ENCODE peak calls at places on chromosome 10, in ten cellular contexts. Y, K, H, P, F, W, D, T, C and L are unnamed samples.

GRCh38 chr10:124654686-124655085 is 89.5 kb downstream of the FAM53B start:
- DNase-seq in Y (no peak), K (no peak), H (no peak), P (no peak), F (no peak), W (no peak), D (no peak), T (no peak), C (no peak), L (no peak)

GRCh38 chr10:124802313-124802675 is 675 bp downstream of the ABRAXAS2 start:
- DNase-seq in Y (no peak), K (no peak), H (no peak), P (no peak), F (no peak), W (peak), D (peak), T (no peak), C (peak), L (no peak)

GRCh38 chr10:78640981-78641646 is 427.7 kb upstream of the ZMIZ1 start:
- DNase-seq in Y (no peak), K (no peak), H (no peak), P (no peak), F (no peak), W (no peak), D (no peak), T (no peak), C (no peak), L (no peak)

GRCh38 chr10:124494050-124494807 is 32.6 kb downstream of the LHPP start:
- DNase-seq in Y (no peak), K (no peak), H (no peak), P (no peak), F (no peak), W (no peak), D (no peak), T (no peak), C (peak), L (no peak)

GRCh38 chr10:96814264-96814663 is 17.8 kb upstream of the LCOR start:
- DNase-seq in Y (peak), K (peak), H (peak), P (no peak), F (no peak), W (no peak), D (no peak), T (peak), C (no peak), L (no peak)

GRCh38 chr10:77049896-77050295 is 587.7 kb downstream of the KCNMA1 start:
- DNase-seq in Y (no peak), K (no peak), H (peak), P (no peak), F (no peak), W (no peak), D (no peak), T (peak), C (no peak), L (no peak)

GRCh38 chr10:72243822-72244437 is 27.9 kb upstream of the ASCC1 start:
- DNase-seq in Y (peak), K (peak), H (peak), P (no peak), F (no peak), W (no peak), D (no peak), T (peak), C (no peak), L (no peak)

GRCh38 chr10:132065491-132066105 is at the start of gene JAKMIP3:
- DNase-seq in Y (peak), K (peak), H (peak), P (no peak), F (no peak), W (no peak), D (no peak), T (peak), C (no peak), L (peak)

GRCh38 chr10:1612910-1613309 is 124.4 kb downstream of the ADARB2 start:
- DNase-seq in Y (no peak), K (no peak), H (no peak), P (no peak), F (no peak), W (no peak), D (no peak), T (no peak), C (no peak), L (no peak)

GRCh38 chr10:84783386-84783785 is 455.0 kb downstream of the CCSER2 start:
- DNase-seq in Y (no peak), K (peak), H (peak), P (peak), F (peak), W (peak), D (peak), T (no peak), C (peak), L (no peak)
- TF ChIP-seq CTCF in Y (peak), K (peak), H (peak), P (peak), F (peak), W (peak), D (peak), T (no peak), C (peak), L (peak)

DNA sequence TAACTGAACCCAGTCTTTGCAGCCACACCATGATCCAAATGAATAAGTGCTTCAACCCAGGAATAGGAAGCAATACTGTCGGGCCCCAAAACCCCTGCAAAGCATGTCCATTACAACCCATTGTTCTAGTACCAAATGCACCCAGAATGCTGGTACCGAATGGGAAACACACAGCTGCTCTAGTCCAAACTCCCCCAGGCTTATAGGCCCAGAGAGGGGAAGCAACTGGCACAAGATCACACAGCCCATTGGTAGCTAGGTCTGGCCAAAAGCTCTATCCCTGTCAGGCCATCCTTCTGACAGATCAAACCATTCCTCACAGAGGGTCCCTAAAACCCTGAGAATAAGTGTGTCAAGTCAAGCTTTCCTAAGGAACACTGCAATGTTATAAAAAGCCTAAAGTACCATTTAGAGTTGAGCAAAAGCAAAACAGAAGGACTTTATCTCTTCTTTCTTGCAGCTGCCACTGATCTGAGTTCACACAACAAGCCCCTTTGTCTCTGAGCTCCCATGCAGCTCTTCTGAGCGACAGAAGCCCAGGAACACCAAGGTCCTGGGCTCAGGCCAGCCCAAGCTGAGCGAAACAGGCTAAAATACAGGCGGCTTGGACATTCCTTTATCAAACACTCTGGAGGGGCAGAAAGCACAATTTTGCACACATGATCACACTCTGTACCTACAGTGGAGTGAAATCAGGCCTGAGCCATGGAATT is 116.7 kb downstream of the SGMS1 start:
- DNase-seq in Y (no peak), K (no peak), H (no peak), P (no peak), F (no peak), W (no peak), D (no peak), T (no peak), C (no peak), L (no peak)
- TF ChIP-seq CTCF in Y (no peak), K (no peak), H (no peak), P (no peak), F (no peak), W (no peak), D (no peak), T (no peak), C (no peak), L (no peak)

DNA sequence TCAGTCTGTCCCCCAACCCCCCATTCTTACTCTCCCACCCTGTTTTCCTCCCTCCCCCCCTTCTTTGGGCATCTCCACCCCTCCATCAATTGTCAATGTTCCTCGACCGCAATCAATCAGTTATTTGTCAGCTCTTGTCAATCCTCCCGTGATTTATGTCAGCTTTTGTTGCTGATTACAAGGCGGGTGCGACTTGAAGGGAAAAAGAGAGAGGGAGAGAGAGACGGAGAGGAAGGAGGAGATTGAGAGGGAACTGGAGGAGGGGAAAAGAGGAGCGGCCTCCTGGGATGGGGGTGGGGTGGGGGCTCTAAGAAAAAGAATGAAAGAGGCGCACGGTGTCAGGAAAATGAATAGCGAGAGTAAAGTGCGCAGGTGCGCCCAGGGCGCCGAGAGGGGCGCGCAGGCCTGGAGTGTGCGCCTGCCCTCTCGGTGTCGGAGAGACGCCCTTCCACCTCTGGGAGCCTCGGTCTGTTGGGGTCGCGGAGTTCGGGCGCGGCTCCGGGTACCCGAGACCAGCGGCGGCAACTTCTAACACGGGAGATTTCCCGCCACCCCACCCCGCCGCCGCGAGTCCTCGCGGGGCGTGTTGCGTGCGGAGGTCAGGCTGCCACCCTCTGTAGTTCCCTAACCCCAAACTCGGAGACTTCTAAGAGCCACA is 1.1 kb upstream of the ZNF503 start:
- DNase-seq in Y (no peak), K (no peak), H (no peak), P (peak), F (peak), W (no peak), D (no peak), T (no peak), C (no peak), L (no peak)
- TF ChIP-seq CTCF in Y (no peak), K (no peak), H (no peak), P (no peak), F (no peak), W (no peak), D (no peak), T (no peak), C (no peak), L (no peak)

GRCh38 chr10:114547056-114547455 is 111.0 kb downstream of the ABLIM1 start:
- DNase-seq in Y (no peak), K (no peak), H (no peak), P (no peak), F (no peak), W (no peak), D (no peak), T (no peak), C (no peak), L (no peak)

GRCh38 chr10:114547466-114547865 is 110.6 kb downstream of the ABLIM1 start:
- DNase-seq in Y (no peak), K (no peak), H (no peak), P (no peak), F (no peak), W (no peak), D (no peak), T (no peak), C (peak), L (no peak)

GRCh38 chr10:114551310-114551972 is 106.6 kb downstream of the ABLIM1 start:
- DNase-seq in Y (no peak), K (no peak), H (no peak), P (no peak), F (no peak), W (no peak), D (no peak), T (no peak), C (no peak), L (no peak)

GRCh38 chr10:114550756-114551290 is 107.3 kb downstream of the ABLIM1 start:
- DNase-seq in Y (no peak), K (peak), H (no peak), P (no peak), F (no peak), W (peak), D (no peak), T (peak), C (no peak), L (no peak)

DNA sequence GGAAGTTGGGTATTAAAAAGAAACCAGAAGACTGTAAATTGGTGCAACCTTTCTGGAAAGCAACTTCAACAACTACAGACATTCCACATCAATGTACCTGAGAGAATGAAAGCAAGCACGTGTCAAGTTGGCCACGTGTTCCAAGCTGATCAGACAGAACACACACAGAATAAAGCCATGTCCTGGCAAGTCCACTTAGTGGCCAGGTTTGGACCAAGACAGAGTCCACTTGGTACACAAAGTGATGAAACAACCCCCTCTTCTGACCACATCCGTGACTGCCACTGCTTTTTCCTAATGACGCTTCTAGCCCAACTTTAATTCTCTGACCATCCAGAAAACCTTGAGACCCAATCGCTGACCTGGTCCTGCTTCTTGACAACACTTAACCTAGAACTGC is 109.4 kb downstream of the ABLIM1 start:
- DNase-seq in Y (peak), K (peak), H (peak), P (peak), F (peak), W (peak), D (no peak), T (peak), C (peak), L (no peak)
- TF ChIP-seq CTCF in Y (peak), K (peak), H (peak), P (peak), F (peak), W (peak), D (peak), T (peak), C (peak), L (peak)

GRCh38 chr10:31707578-31708411 is 220.8 kb downstream of the ARHGAP12 start:
- DNase-seq in Y (peak), K (peak), H (peak), P (no peak), F (peak), W (peak), D (peak), T (peak), C (peak), L (no peak)
- TF ChIP-seq CTCF in Y (no peak), K (no peak), H (no peak), P (no peak), F (no peak), W (no peak), D (no peak), T (no peak), C (no peak), L (no peak)

GRCh38 chr10:59720377-59720776 is 10.7 kb upstream of the SLC16A9 start:
- DNase-seq in Y (no peak), K (no peak), H (no peak), P (no peak), F (no peak), W (no peak), D (no peak), T (no peak), C (no peak), L (no peak)

GRCh38 chr10:59718246-59718645 is 8.6 kb upstream of the SLC16A9 start:
- DNase-seq in Y (no peak), K (no peak), H (no peak), P (no peak), F (no peak), W (no peak), D (no peak), T (no peak), C (no peak), L (no peak)

GRCh38 chr10:59724098-59724938 is 14.7 kb upstream of the SLC16A9 start:
- DNase-seq in Y (no peak), K (no peak), H (no peak), P (no peak), F (no peak), W (no peak), D (no peak), T (no peak), C (no peak), L (no peak)

GRCh38 chr10:59719374-59719773 is 9.7 kb upstream of the SLC16A9 start:
- DNase-seq in Y (no peak), K (no peak), H (no peak), P (no peak), F (no peak), W (no peak), D (no peak), T (no peak), C (no peak), L (no peak)
- TF ChIP-seq CTCF in Y (no peak), K (peak), H (peak), P (peak), F (peak), W (no peak), D (no peak), T (no peak), C (no peak), L (peak)

DNA sequence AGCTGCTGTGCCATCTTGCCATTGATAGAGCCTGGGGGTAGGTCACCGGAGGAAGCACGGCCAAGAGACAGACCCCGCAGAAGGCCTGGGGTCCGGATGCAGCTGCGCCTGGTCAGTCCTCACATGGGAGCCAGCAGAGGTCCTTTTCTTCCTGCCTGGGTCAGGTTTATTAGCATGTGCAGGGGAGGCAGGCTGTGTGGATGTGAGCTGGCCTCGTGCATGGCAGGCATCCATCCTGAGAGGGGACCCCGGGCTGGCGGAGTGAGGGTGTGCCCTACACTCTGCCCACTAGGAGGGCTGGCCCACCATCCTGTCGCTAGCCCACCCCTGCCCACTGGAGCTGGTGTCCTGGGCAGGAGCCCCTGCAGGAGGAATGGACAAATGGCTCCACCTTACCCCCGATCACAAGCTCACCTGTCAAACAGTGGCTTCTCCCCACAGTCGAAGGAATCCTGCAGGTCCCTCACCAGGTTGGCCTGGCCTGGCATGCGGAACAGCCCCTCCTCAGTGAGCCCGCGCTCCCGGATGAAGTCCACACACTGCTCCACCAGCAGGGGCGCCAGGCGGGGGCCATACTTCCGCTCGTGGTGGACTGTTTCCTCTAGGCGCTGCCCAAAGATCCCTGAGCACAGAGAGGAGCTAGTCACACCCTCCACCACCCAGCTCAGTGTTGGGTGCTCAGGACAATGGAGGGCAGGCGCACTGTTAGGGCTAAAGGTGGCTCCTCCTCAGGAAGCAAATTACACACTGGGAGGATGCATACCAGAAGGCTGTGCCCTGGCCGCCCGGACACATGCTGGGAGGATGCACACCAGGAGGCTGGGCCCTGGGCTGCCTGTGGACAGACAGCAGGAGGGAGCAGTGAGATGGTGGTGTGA is 145.4 kb downstream of the ARHGAP22 start:
- DNase-seq in Y (no peak), K (no peak), H (no peak), P (no peak), F (no peak), W (no peak), D (no peak), T (no peak), C (no peak), L (peak)
- TF ChIP-seq CTCF in Y (no peak), K (no peak), H (no peak), P (no peak), F (no peak), W (no peak), D (no peak), T (no peak), C (no peak), L (no peak)

GRCh38 chr10:70477661-70478162 is 855 bp upstream of the PALD1 start:
- DNase-seq in Y (no peak), K (no peak), H (no peak), P (peak), F (no peak), W (peak), D (no peak), T (no peak), C (peak), L (no peak)

GRCh38 chr10:70480254-70480861 is 1.8 kb downstream of the PALD1 start:
- DNase-seq in Y (no peak), K (no peak), H (no peak), P (no peak), F (no peak), W (no peak), D (peak), T (no peak), C (peak), L (no peak)

GRCh38 chr10:70479626-70480253 is 1.2 kb downstream of the PALD1 start:
- DNase-seq in Y (no peak), K (no peak), H (no peak), P (no peak), F (no peak), W (no peak), D (no peak), T (no peak), C (peak), L (no peak)

GRCh38 chr10:70478191-70479160 is at the start of gene PALD1:
- DNase-seq in Y (no peak), K (peak), H (no peak), P (peak), F (peak), W (peak), D (peak), T (no peak), C (peak), L (peak)

DNA sequence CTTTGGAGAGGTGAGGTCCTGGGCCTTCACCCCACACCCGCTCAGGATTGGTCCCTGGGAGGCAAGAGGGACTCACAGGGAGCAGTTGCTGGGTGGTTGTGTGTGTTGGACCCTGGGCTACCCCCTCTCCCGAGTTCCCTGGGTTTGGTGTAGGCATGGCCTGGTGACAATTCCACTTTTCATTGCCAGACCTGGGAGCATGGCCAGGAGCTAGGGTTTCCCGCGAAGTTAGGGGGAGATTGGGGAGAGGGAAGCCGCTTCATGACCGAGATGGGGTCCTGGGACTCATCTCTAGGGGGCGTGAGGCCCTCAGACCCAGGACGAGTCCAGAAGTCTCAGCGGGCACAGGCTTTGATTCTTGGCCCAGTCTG is 579 bp downstream of the PALD1 start:
- DNase-seq in Y (no peak), K (no peak), H (no peak), P (no peak), F (no peak), W (no peak), D (no peak), T (no peak), C (no peak), L (no peak)
- TF ChIP-seq CTCF in Y (no peak), K (no peak), H (peak), P (no peak), F (no peak), W (no peak), D (no peak), T (no peak), C (no peak), L (no peak)